ENCODE peak calls at places on chromosomes 16 and 17, in six cellular contexts. A, U, K, S, G and L are unnamed samples.

GRCh38 chr16:1019934-1020305 is 38.4 kb downstream of the SOX8 start:
- DNase-seq in A (no peak), U (no peak), K (no peak), S (no peak), G (no peak), L (no peak)

GRCh38 chr16:80317132-80318098 is 223.4 kb upstream of the DYNLRB2 start:
- DNase-seq in A (peak), U (no peak), K (no peak), S (no peak), G (no peak), L (no peak)

GRCh38 chr16:12539185-12539929 is 264.3 kb downstream of the CPPED1 start:
- DNase-seq in A (peak), U (no peak), K (no peak), S (no peak), G (no peak), L (no peak)

GRCh38 chr16:27219161-27219560 is 15.8 kb downstream of the KDM8 start:
- DNase-seq in A (no peak), U (no peak), K (no peak), S (no peak), G (no peak), L (no peak)

GRCh38 chr17:47291242-47291873 is 32.4 kb upstream of the EFCAB13 start:
- DNase-seq in A (no peak), U (no peak), K (no peak), S (no peak), G (no peak), L (no peak)

GRCh38 chr17:27294689-27295630 is 1.0 kb downstream of the WSB1 start:
- DNase-seq in A (peak), U (peak), K (peak), S (peak), G (no peak), L (peak)

GRCh38 chr17:83183951-83184506 is 104.6 kb downstream of the METRNL start:
- DNase-seq in A (no peak), U (peak), K (no peak), S (no peak), G (no peak), L (peak)

GRCh38 chr17:38605852-38606645 is at the start of gene SRCIN1:
- DNase-seq in A (peak), U (no peak), K (peak), S (peak), G (no peak), L (no peak)

GRCh38 chr17:73510981-73511442 is 133.2 kb downstream of the SDK2 start:
- DNase-seq in A (no peak), U (no peak), K (no peak), S (no peak), G (no peak), L (no peak)

GRCh38 chr16:79707867-79708266 is 107.3 kb upstream of the MAF start:
- DNase-seq in A (no peak), U (peak), K (no peak), S (peak), G (no peak), L (no peak)

GRCh38 chr16:27703545-27703944 is 153.6 kb downstream of the KATNIP start:
- DNase-seq in A (peak), U (no peak), K (no peak), S (peak), G (no peak), L (no peak)

GRCh38 chr16:79429276-79430128 is 171.0 kb downstream of the MAF start:
- DNase-seq in A (no peak), U (no peak), K (no peak), S (no peak), G (no peak), L (no peak)

GRCh38 chr17:37512442-37513070 is 22.9 kb downstream of the DUSP14 start:
- DNase-seq in A (no peak), U (no peak), K (no peak), S (no peak), G (no peak), L (no peak)

GRCh38 chr16:67922221-67922620 is 9.4 kb downstream of the CTRL start:
- DNase-seq in A (no peak), U (no peak), K (no peak), S (no peak), G (no peak), L (no peak)

GRCh38 chr17:29138184-29138955 is 41.8 kb downstream of the MYO18A start:
- DNase-seq in A (no peak), U (no peak), K (no peak), S (no peak), G (no peak), L (no peak)

GRCh38 chr17:67469208-67469980 is 92.3 kb downstream of the PITPNC1 start:
- DNase-seq in A (peak), U (no peak), K (no peak), S (no peak), G (no peak), L (peak)

GRCh38 chr16:51120289-51121008 is 30.6 kb downstream of the SALL1 start:
- DNase-seq in A (no peak), U (no peak), K (no peak), S (no peak), G (no peak), L (no peak)

GRCh38 chr17:55318081-55318480 is 53.3 kb downstream of the HLF start:
- DNase-seq in A (no peak), U (no peak), K (no peak), S (no peak), G (no peak), L (no peak)

GRCh38 chr17:42421479-42422332 is 1.4 kb downstream of the CAVIN1 start:
- DNase-seq in A (no peak), U (no peak), K (no peak), S (peak), G (no peak), L (no peak)

GRCh38 chr16:23520500-23520899 is 10.2 kb upstream of the GGA2 start:
- DNase-seq in A (no peak), U (no peak), K (no peak), S (no peak), G (no peak), L (no peak)

GRCh38 chr17:66830451-66830850 is 4.5 kb upstream of the CACNG5 start:
- DNase-seq in A (no peak), U (no peak), K (no peak), S (peak), G (no peak), L (no peak)

GRCh38 chr16:68658258-68658973 is 13.3 kb downstream of the CDH3 start:
- DNase-seq in A (no peak), U (no peak), K (no peak), S (no peak), G (no peak), L (no peak)

GRCh38 chr16:14196539-14196938 is 125.4 kb downstream of the MRTFB start:
- DNase-seq in A (peak), U (no peak), K (no peak), S (no peak), G (no peak), L (no peak)

GRCh38 chr17:48892940-48893645 is 506 bp downstream of the ATP5MC1 start:
- DNase-seq in A (no peak), U (no peak), K (no peak), S (no peak), G (no peak), L (no peak)

GRCh38 chr16:988465-989353 is 7.1 kb downstream of the SOX8 start:
- DNase-seq in A (peak), U (no peak), K (no peak), S (no peak), G (no peak), L (no peak)

GRCh38 chr16:70410736-70411135 is 28.2 kb downstream of the ST3GAL2 start:
- DNase-seq in A (no peak), U (peak), K (no peak), S (no peak), G (no peak), L (no peak)

GRCh38 chr17:57234252-57235092 is 21.9 kb upstream of the MSI2 start:
- DNase-seq in A (no peak), U (no peak), K (no peak), S (no peak), G (no peak), L (no peak)

GRCh38 chr17:42518755-42519545 is 17.1 kb upstream of the NAGLU start:
- DNase-seq in A (no peak), U (peak), K (no peak), S (peak), G (no peak), L (peak)

GRCh38 chr16:89672177-89672941 is 14.1 kb upstream of the CDK10 start:
- DNase-seq in A (no peak), U (no peak), K (no peak), S (no peak), G (no peak), L (no peak)

GRCh38 chr17:3935825-3936355 is 19.6 kb upstream of the P2RX1 start:
- DNase-seq in A (no peak), U (peak), K (no peak), S (no peak), G (peak), L (no peak)

GRCh38 chr17:19728114-19728495 is 11.7 kb upstream of the SLC47A2 start:
- DNase-seq in A (no peak), U (peak), K (peak), S (peak), G (peak), L (peak)

GRCh38 chr17:73902416-73903181 is 258.4 kb upstream of the SDK2 start:
- DNase-seq in A (peak), U (no peak), K (peak), S (no peak), G (no peak), L (no peak)

GRCh38 chr16:13453938-13454553 is 465.9 kb upstream of the ERCC4 start:
- DNase-seq in A (peak), U (peak), K (peak), S (no peak), G (no peak), L (peak)

GRCh38 chr17:5381542-5381941 is 37.9 kb downstream of the NUP88 start:
- DNase-seq in A (no peak), U (no peak), K (no peak), S (no peak), G (no peak), L (no peak)

GRCh38 chr17:69335018-69335417 is 8.1 kb upstream of the ABCA5 start:
- DNase-seq in A (peak), U (no peak), K (no peak), S (no peak), G (no peak), L (no peak)

GRCh38 chr16:57530104-57530522 is 6.3 kb downstream of the CCDC102A start:
- DNase-seq in A (peak), U (peak), K (no peak), S (peak), G (peak), L (peak)

GRCh38 chr17:10046786-10047609 is 141.9 kb upstream of the RCVRN start:
- DNase-seq in A (no peak), U (no peak), K (no peak), S (no peak), G (no peak), L (no peak)